ENCODE peak calls at places on chromosomes 5 and 9, in eight cellular contexts. S is mesendoderm; H is A549; B is stomach; V is CD8-positive, alpha-beta T cell; R is tibial artery; X is pancreas; A is uterus. U is an unnamed sample. For H3K4me1, the result is how much of the 10 kb centered on the place peaks cover.

GRCh38 chr5:57407391-57407790 is 75.2 kb downstream of the ACTBL2 start:
- DNase-seq in S (no peak), H (no peak), B (no peak), V (no peak), R (no peak), X (no peak), A (no peak), U (no peak)

GRCh38 chr9:8660383-8660782 is 860.8 kb upstream of the DMAC1 start:
- DNase-seq in S (no peak), H (no peak), B (peak), V (no peak), R (peak), X (no peak), A (peak), U (peak)

GRCh38 chr5:110903966-110904365 is 165.2 kb downstream of the SLC25A46 start:
- DNase-seq in S (no peak), H (no peak), B (no peak), V (no peak), R (no peak), X (no peak), A (no peak), U (no peak)

GRCh38 chr9:88400021-88400420 is 11.8 kb downstream of the SPIN1 start:
- DNase-seq in S (peak), H (no peak), B (no peak), V (no peak), R (no peak), X (no peak), A (no peak), U (no peak)

GRCh38 chr5:73948289-73948688 is 322.3 kb downstream of the ARHGEF28 start:
- DNase-seq in S (no peak), H (no peak), B (no peak), V (no peak), R (no peak), X (no peak), A (no peak), U (no peak)

GRCh38 chr5:137091473-137091872 is 407.7 kb downstream of the SPOCK1 start:
- DNase-seq in S (peak), H (no peak), B (no peak), V (no peak), R (no peak), X (no peak), A (no peak), U (no peak)

GRCh38 chr5:111635151-111635945 is 121.6 kb downstream of the NREP start:
- DNase-seq in S (no peak), H (no peak), B (peak), V (no peak), R (no peak), X (no peak), A (no peak), U (no peak)

GRCh38 chr5:74408150-74409043 is 232.1 kb downstream of the ENC1 start:
- DNase-seq in S (no peak), H (peak), B (no peak), V (no peak), R (no peak), X (no peak), A (no peak), U (no peak)

GRCh38 chr5:34491251-34491620 is 164.9 kb upstream of the RAI14 start:
- DNase-seq in S (no peak), H (no peak), B (no peak), V (no peak), R (no peak), X (no peak), A (no peak), U (no peak)

GRCh38 chr5:125409496-125410351 is 663.3 kb upstream of the ZNF608 start:
- DNase-seq in S (peak), H (no peak), B (no peak), V (no peak), R (no peak), X (no peak), A (no peak), U (no peak)

GRCh38 chr9:116318463-116319271 is 165.1 kb downstream of the PAPPA start:
- DNase-seq in S (peak), H (no peak), B (no peak), V (no peak), R (no peak), X (no peak), A (peak), U (peak)

GRCh38 chr9:21752003-21752402 is 50.4 kb upstream of the MTAP start:
- DNase-seq in S (peak), H (no peak), B (no peak), V (no peak), R (no peak), X (no peak), A (no peak), U (no peak)

GRCh38 chr9:87707805-87708500 is 18.0 kb upstream of the CTSL start:
- DNase-seq in S (no peak), H (no peak), B (no peak), V (no peak), R (no peak), X (no peak), A (no peak), U (no peak)

GRCh38 chr9:128657344-128657704 is 677 bp upstream of the DYNC2I2 start:
- DNase-seq in S (no peak), H (no peak), B (no peak), V (no peak), R (no peak), X (no peak), A (no peak), U (no peak)

GRCh38 chr9:3262831-3263544 is 262.8 kb downstream of the RFX3 start:
- DNase-seq in S (no peak), H (no peak), B (no peak), V (no peak), R (no peak), X (no peak), A (no peak), U (no peak)

GRCh38 chr5:149932445-149933350 is 11.9 kb downstream of the PDE6A start:
- DNase-seq in S (peak), H (peak), B (peak), V (no peak), R (no peak), X (peak), A (peak), U (no peak)

GRCh38 chr5:122263352-122264030 is 48.5 kb upstream of the SNCAIP start:
- DNase-seq in S (no peak), H (no peak), B (no peak), V (no peak), R (no peak), X (no peak), A (no peak), U (no peak)

GRCh38 chr9:95815153-95815552 is 60.3 kb upstream of the ERCC6L2 start:
- DNase-seq in S (no peak), H (no peak), B (no peak), V (no peak), R (no peak), X (no peak), A (no peak), U (no peak)

GRCh38 chr5:15500326-15500958 is 462 bp downstream of the FBXL7 start:
- DNase-seq in S (peak), H (peak), B (peak), V (no peak), R (peak), X (peak), A (peak), U (peak)

GRCh38 chr9:126363847-126364671 is 37.4 kb downstream of the MVB12B start:
- DNase-seq in S (no peak), H (no peak), B (no peak), V (no peak), R (no peak), X (no peak), A (no peak), U (no peak)

GRCh38 chr5:141521244-141521781 is 32.4 kb downstream of the PCDHGC5 start:
- DNase-seq in S (peak), H (peak), B (no peak), V (no peak), R (no peak), X (no peak), A (no peak), U (no peak)

GRCh38 chr9:21813575-21814473 is 11.4 kb downstream of the MTAP start:
- DNase-seq in S (peak), H (no peak), B (peak), V (peak), R (no peak), X (no peak), A (peak), U (peak)

GRCh38 chr5:75450069-75450468 is 61.4 kb downstream of the CERT1 start:
- DNase-seq in S (no peak), H (no peak), B (no peak), V (no peak), R (no peak), X (no peak), A (no peak), U (no peak)

GRCh38 chr5:82346376-82347212 is 68.4 kb upstream of the RPS23 start:
- DNase-seq in S (no peak), H (no peak), B (no peak), V (no peak), R (no peak), X (no peak), A (no peak), U (no peak)

GRCh38 chr5:137022043-137022442 is 477.1 kb downstream of the SPOCK1 start:
- DNase-seq in S (no peak), H (no peak), B (no peak), V (no peak), R (peak), X (no peak), A (peak), U (no peak)

GRCh38 chr9:130243015-130243881 is 22.3 kb upstream of the HMCN2 start:
- DNase-seq in S (peak), H (peak), B (peak), V (peak), R (peak), X (peak), A (peak), U (peak)

GRCh38 chr9:81737871-81738507 is 48.6 kb upstream of the TLE1 start:
- DNase-seq in S (peak), H (peak), B (peak), V (no peak), R (peak), X (no peak), A (no peak), U (peak)

GRCh38 chr5:150410524-150411244 is 2.0 kb downstream of the CD74 start:
- DNase-seq in S (peak), H (peak), B (peak), V (peak), R (peak), X (no peak), A (peak), U (peak)

GRCh38 chr9:95250462-95251058 is 66.9 kb downstream of the FANCC start:
- DNase-seq in S (no peak), H (no peak), B (no peak), V (no peak), R (no peak), X (no peak), A (no peak), U (no peak)

GRCh38 chr5:36246011-36246410 is 4.3 kb upstream of the NADK2 start:
- DNase-seq in S (no peak), H (no peak), B (no peak), V (no peak), R (no peak), X (no peak), A (no peak), U (no peak)

GRCh38 chr9:121709798-121710197 is 58.4 kb downstream of the DAB2IP start:
- DNase-seq in S (no peak), H (no peak), B (no peak), V (no peak), R (no peak), X (no peak), A (no peak), U (no peak)

GRCh38 chr5:144531191-144531590 is 360.5 kb downstream of the KCTD16 start:
- DNase-seq in S (no peak), H (no peak), B (no peak), V (no peak), R (no peak), X (no peak), A (no peak), U (no peak)

GRCh38 chr5:79191457-79191856 is 44.5 kb upstream of the JMY start:
- DNase-seq in S (peak), H (no peak), B (no peak), V (no peak), R (no peak), X (no peak), A (no peak), U (no peak)
- H3K4me1 ChIP-seq in S (under half), H (under half), B (under half), V (under half), R (under half), X (under half), A (under half), U (under half)

GRCh38 chr9:14214693-14215092 is 99.2 kb downstream of the NFIB start:
- DNase-seq in S (no peak), H (no peak), B (no peak), V (no peak), R (no peak), X (no peak), A (no peak), U (no peak)

GRCh38 chr9:14216612-14217194 is 97.2 kb downstream of the NFIB start:
- DNase-seq in S (no peak), H (no peak), B (no peak), V (no peak), R (no peak), X (no peak), A (no peak), U (no peak)

GRCh38 chr9:14214065-14214684 is 99.8 kb downstream of the NFIB start:
- DNase-seq in S (no peak), H (no peak), B (no peak), V (no peak), R (no peak), X (no peak), A (no peak), U (no peak)

GRCh38 chr9:14213504-14213903 is 100.4 kb downstream of the NFIB start:
- DNase-seq in S (no peak), H (no peak), B (no peak), V (no peak), R (no peak), X (no peak), A (no peak), U (no peak)

DNA sequence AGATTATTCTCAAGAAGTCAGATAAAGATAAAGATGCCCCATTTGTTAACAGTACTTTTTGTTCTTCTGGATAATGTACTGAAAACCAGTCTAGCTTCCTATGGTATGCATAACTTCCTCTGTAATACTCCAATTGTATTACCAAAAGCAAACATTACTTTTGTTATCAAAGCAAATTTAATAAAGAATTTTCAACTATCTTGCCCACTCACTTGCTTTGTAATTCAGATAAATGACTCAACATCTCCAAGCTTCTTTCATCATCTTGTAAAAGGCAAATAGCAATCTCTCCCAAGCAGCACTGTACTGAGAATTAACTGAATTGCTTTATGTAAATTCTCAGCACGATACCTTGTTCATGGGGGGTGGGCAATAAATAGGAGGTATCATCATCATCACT is 98.3 kb downstream of the NFIB start:
- DNase-seq in S (no peak), H (no peak), B (no peak), V (no peak), R (no peak), X (no peak), A (no peak), U (no peak)
- H3K4me1 ChIP-seq in S (under half), H (half or more), B (half or more), V (under half), R (under half), X (under half), A (under half), U (half or more)

GRCh38 chr9:98964911-98965336 is 21.2 kb downstream of the COL15A1 start:
- DNase-seq in S (no peak), H (no peak), B (no peak), V (no peak), R (peak), X (no peak), A (no peak), U (no peak)

GRCh38 chr9:98962181-98962560 is 18.5 kb downstream of the COL15A1 start:
- DNase-seq in S (no peak), H (no peak), B (no peak), V (no peak), R (no peak), X (no peak), A (no peak), U (no peak)

GRCh38 chr9:98962861-98963260 is 19.2 kb downstream of the COL15A1 start:
- DNase-seq in S (peak), H (no peak), B (no peak), V (no peak), R (no peak), X (no peak), A (no peak), U (no peak)

GRCh38 chr9:98961513-98962180 is 17.9 kb downstream of the COL15A1 start:
- DNase-seq in S (peak), H (no peak), B (no peak), V (no peak), R (peak), X (no peak), A (no peak), U (no peak)

DNA sequence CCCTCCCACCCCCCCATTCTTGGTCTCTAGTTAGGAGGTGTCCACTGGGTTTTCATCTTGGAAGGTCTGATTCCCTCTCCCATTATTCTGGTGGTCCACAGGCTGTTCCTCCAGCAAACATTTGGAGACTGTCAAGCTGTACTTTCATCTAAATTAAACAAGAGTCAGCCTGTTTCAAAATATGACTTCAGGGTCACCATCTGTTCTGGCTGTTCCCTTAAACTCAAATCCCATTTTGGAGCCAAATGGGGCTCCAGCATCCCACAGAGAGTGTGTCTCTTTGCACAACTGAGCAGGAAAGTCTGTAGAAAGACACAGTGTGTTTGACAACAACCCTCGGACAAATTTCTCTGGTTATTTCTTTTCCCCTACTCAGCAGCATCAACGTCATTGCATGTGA is 20.5 kb downstream of the COL15A1 start:
- DNase-seq in S (no peak), H (no peak), B (no peak), V (no peak), R (peak), X (no peak), A (no peak), U (no peak)
- H3K4me1 ChIP-seq in S (under half), H (under half), B (half or more), V (under half), R (under half), X (under half), A (under half), U (under half)

DNA sequence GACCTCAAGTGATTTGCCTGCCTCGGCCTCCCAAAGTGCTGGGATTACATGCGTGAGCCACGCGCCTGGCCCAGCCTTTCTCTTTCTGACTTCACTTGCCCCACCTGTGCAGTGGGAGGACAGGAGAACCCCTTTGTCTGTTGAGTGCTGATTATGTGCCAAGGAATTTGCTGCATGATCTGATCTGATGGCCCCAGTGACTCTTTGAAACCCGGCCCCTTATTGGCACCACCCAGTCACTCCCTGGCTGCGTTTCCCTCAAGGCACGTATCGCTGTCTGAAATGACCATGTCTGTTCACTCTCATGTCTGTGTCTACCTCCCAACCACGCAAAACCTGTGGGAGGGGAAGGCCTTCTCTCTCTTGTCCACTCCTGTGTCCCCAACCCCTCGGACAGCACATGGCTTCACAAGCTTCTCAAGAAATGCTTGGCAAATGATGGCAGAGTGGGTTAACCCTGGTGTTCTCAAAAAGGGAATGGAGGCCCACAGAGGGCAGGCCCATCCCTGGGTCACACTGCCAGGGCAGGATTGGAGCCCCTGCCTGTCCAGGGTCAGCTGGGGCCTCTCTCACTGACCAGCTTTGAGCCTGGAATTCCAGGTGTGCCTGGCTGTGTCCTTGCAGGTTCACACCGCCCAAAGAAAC is 21.9 kb downstream of the NEK6 start:
- DNase-seq in S (no peak), H (no peak), B (no peak), V (no peak), R (no peak), X (no peak), A (no peak), U (no peak)
- H3K4me1 ChIP-seq in S (under half), H (half or more), B (half or more), V (under half), R (under half), X (under half), A (under half), U (half or more)

GRCh38 chr9:638152-638551 is 203.3 kb upstream of the DMRT1 start:
- DNase-seq in S (no peak), H (no peak), B (no peak), V (no peak), R (no peak), X (no peak), A (no peak), U (no peak)
- H3K4me1 ChIP-seq in S (under half), H (under half), B (under half), V (under half), R (under half), X (under half), A (under half), U (under half)

DNA sequence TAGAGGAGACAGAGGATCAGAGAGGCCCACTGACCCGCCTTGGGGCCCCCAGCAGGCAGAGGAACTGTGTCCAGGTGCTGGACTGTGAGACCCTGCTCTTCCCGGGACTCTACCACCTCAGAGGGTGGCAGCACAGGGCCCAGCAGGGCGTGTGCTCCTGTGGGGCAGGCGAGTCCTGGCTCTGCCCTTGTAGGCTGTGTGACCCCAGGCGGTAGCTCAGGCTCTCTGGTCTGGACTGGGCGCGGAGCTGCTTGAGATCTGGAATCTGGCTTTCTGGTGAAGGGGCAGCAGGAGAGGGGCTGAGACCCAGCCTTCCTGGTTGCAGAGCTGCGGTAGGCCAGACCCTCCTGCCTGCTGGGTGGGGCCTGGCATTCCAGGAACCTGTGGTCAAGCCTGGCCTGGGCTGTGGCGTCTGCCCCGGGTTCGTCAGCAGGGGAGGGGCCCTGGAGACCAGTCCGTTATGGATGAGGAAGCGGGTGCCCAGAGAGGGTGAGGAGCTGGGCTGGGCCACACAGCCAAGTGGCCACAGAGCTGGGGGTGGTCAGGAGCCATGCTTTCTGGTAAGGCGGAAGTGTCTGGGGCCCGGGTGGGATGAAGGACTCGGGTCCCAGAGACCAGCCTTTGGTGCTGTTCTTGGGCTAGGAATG is 46.5 kb downstream of the RXRA start:
- DNase-seq in S (no peak), H (no peak), B (no peak), V (no peak), R (peak), X (no peak), A (no peak), U (peak)
- H3K4me1 ChIP-seq in S (under half), H (half or more), B (half or more), V (under half), R (under half), X (under half), A (half or more), U (under half)

DNA sequence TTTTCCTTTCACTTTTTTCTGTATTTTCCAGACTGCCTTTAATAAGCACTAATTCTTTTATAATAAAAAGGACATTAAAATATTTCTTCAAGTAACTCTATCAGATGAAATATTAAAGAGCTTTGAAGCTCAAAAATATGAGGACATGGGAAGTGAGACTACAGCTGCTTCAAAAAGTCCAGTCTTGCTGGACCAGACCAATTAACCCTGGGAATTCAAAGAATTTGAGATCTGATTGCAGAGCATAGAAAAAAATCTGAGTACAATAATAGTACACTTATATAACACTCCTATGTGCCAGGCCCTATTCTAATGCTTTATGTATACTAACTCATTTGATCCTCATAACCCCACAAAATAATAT is 9.8 kb downstream of the TMEM245 start:
- DNase-seq in S (no peak), H (no peak), B (no peak), V (no peak), R (no peak), X (no peak), A (no peak), U (no peak)
- H3K4me1 ChIP-seq in S (under half), H (half or more), B (half or more), V (half or more), R (under half), X (under half), A (under half), U (under half)

U was measured in right atrium auricular region.